ENCODE peak calls at places on chromosomes 12 and 14, in six cellular contexts. Q is A549, U is endothelial cell of umbilical vein, G is breast epithelium, S is IMR-90, A is HepG2. D is an unnamed sample.

GRCh38 chr12:32074432-32074831 is 32.2 kb upstream of the BICD1 start:
- DNase-seq in Q (no peak), U (no peak), G (no peak), S (no peak), A (no peak), D (no peak)

GRCh38 chr12:26153421-26154154 is 28.8 kb upstream of the BHLHE41 start:
- DNase-seq in Q (peak; percentile 79), U (peak; percentile 88), G (no peak), S (peak; percentile 97), A (peak; percentile 75), D (no peak)

GRCh38 chr12:113087193-113087592 is 30.7 kb downstream of the DTX1 start:
- DNase-seq in Q (no peak), U (no peak), G (no peak), S (no peak), A (no peak), D (no peak)

GRCh38 chr14:50383618-50384225 is 13.0 kb downstream of the CDKL1 start:
- DNase-seq in Q (no peak), U (no peak), G (no peak), S (no peak), A (no peak), D (no peak)

GRCh38 chr12:123057505-123058265 is 77.2 kb downstream of the ARL6IP4 start:
- DNase-seq in Q (no peak), U (no peak), G (no peak), S (no peak), A (no peak), D (no peak)

GRCh38 chr12:40921563-40922163 is 229.4 kb downstream of the CNTN1 start:
- DNase-seq in Q (peak; percentile 34), U (peak; percentile 27), G (no peak), S (peak; percentile 19), A (peak; percentile 8), D (no peak)

GRCh38 chr12:573226-573625 is 90.0 kb downstream of the NINJ2 start:
- DNase-seq in Q (no peak), U (no peak), G (peak; percentile 31), S (no peak), A (no peak), D (no peak)

GRCh38 chr12:25994252-25994651 is 35.8 kb downstream of the RASSF8 start:
- DNase-seq in Q (no peak), U (no peak), G (no peak), S (peak; percentile 96), A (no peak), D (no peak)

GRCh38 chr14:95515080-95515489 is 1.4 kb downstream of the SYNE3 start:
- DNase-seq in Q (no peak), U (peak; percentile 84), G (no peak), S (no peak), A (no peak), D (no peak)

GRCh38 chr14:105876158-105876557 is 349.8 kb downstream of the TMEM121 start:
- DNase-seq in Q (no peak), U (no peak), G (no peak), S (no peak), A (no peak), D (peak; percentile 62)

GRCh38 chr12:6026998-6027397 is 81.9 kb upstream of the ANO2 start:
- DNase-seq in Q (no peak), U (peak; percentile 76), G (no peak), S (no peak), A (no peak), D (no peak)
- TF ChIP-seq POLR2A in Q (no peak), U (no peak), G (no peak), S (no peak), A (no peak), D (no peak)

DNA sequence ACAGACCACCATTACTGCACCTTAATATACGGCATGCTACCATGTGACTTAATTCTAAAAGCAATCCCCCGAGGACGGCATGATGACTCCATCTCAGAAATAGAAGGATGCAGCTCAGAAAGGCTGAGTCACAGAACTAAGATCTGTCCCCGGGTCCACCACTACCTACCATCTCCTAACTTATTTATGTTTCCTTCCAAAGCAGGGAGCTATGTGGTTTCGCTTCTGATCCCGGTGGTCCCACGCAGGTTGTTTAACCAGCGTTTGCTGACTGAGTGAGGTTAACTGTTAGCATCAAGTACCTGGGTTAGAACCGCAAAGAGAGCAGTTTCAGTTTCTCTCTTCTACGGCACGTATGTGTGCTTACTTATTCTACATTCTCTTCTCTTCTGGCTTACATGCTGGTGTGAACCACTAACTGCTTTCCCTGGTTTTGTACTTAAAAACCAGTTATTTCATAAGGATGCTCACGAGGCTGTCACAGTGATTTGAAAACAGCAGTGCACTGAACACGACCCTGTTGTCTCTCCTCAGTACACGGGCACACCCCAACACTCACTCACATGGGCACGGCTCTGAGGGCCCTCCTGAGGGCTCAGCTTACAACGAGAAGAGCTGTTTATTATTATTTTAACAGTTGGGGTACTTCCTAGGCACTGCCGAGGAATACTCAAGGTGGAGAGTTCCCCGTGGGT is 66.7 kb downstream of the CCDC88C start:
- DNase-seq in Q (no peak), U (no peak), G (no peak), S (no peak), A (no peak), D (no peak)
- H3K4me3 ChIP-seq in Q (no peak overlapping the region), U (no peak overlapping the region), G (no peak overlapping the region), S (no peak overlapping the region), A (no peak overlapping the region), D (no peak overlapping the region)

GRCh38 chr14:104705340-104706047 is 16.1 kb downstream of the INF2 start:
- DNase-seq in Q (peak; percentile 56), U (no peak), G (no peak), S (peak; percentile 19), A (no peak), D (no peak)
- TF ChIP-seq CTCF in Q (no peak), U (no peak), G (no peak), S (no peak), A (no peak), D (no peak)

DNA sequence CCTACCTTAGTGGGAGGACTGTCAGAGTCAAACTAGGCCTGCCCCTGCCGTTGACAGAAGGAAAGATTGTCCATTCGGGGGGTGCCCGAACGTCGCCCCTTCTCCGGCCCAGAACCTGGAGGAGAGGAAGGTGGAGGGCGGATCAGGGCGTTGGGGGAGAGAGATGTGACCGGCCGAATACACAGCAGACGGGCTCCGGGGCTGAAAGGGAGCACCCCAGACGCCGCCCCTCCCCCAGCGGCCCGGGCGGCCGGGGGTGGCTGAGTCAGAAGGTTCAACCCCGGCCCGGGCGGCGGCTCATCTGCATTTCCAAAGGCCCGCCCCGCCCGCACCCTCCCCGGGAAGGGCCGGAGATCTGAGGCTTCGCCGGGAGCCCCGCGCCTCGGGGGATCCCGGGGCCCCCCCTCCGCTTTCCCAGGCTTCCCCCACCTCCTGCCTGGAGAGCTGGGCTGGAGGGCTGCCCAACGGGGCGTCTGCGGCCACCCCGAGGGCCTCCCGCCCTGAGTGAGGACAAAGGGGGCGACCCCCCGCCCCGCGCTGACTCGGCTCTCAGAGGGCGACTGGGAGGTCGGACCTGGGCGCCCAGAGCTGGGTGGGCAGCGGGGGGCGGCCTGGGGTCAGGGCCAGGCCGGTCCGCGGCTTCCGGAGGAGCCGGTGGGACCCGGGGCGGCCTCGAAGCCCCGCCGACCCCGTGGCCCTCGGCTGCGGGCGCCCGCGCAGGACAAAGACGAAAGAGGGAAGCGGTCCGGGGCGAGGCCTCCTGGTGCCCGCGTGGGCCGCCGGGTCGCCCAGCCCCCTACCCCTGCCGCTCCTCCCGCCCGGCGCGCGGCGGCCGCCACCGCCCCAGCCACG is 3.7 kb upstream of the SETD1B start:
- DNase-seq in Q (peak; percentile 91), U (peak; percentile 65), G (peak; percentile 90), S (peak; percentile 84), A (peak; percentile 84), D (peak; percentile 91)
- TF ChIP-seq POLR2A in Q (no peak), U (peak; percentile 67), G (peak; percentile 55), S (no peak), A (no peak), D (peak; percentile 15)

GRCh38 chr14:64620910-64621309 is 71.1 kb downstream of the PPP1R36 start:
- DNase-seq in Q (no peak), U (no peak), G (no peak), S (no peak), A (no peak), D (no peak)
- H3K4me3 ChIP-seq in Q (no peak overlapping the region), U (no peak overlapping the region), G (no peak overlapping the region), S (no peak overlapping the region), A (no peak overlapping the region), D (no peak overlapping the region)

DNA sequence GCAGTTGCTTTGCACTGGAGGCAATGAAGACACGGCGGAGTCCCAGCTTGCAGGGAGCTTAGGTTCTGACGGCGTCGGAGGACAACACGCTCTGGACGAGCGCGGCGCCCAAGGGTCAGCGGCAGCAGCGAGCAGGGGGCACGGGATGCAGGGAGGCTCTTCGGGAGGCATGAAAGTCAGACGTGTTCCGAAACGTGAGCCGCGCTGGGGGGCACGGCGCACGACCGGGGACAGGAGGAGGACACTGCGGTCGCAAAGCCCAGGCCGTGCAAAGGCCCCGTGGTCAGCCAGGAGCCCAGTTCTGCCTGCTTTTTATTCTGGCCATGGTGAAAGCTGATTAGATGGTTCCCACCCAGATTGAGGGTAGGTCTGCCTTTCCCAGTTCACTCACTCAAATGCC is 294.6 kb downstream of the SNAPC1 start:
- DNase-seq in Q (no peak), U (no peak), G (no peak), S (no peak), A (no peak), D (no peak)
- TF ChIP-seq CTCF in Q (no peak), U (no peak), G (no peak), S (no peak), A (no peak), D (no peak)

GRCh38 chr12:43669373-43669772 is 89.2 kb downstream of the PUS7L start:
- DNase-seq in Q (no peak), U (no peak), G (no peak), S (no peak), A (no peak), D (no peak)
- TF ChIP-seq POLR2A in Q (no peak), U (no peak), G (no peak), S (no peak), A (no peak), D (no peak)

DNA sequence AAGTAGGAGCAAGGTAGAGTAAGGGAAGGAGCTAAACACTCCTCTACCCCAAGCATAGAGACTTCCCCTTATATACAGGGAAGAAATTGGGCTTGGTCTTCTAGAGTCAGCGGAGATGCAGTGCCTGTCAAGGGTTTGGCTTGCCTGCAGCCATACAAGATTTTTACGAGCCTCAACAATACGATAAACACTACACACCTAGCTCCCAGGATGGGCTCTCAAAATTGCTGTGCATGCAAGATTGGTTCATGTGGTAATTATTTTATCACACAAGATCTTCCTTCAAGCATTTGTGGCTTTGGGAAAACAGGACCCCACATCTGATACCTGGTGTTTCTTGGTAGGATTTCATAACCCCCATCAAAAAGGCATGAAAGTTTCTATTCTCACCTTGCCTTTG is at the start of gene KRT1:
- DNase-seq in Q (no peak), U (no peak), G (no peak), S (no peak), A (no peak), D (no peak)
- H3K4me3 ChIP-seq in Q (no peak within 1 kb of the TSS), U (no peak within 1 kb of the TSS), G (no peak within 1 kb of the TSS), S (no peak within 1 kb of the TSS), A (no peak within 1 kb of the TSS), D (no peak within 1 kb of the TSS)